ENCODE peak calls at places on chromosome 3, in ten cellular contexts. One of them, this sample, is unnamed.

GRCh38 chr3:111690242-111690641 is 95.1 kb upstream of the ZBED2 start:
- DNase-seq in body of pancreas: no peak
- DNase-seq in heart left ventricle: no peak
- DNase-seq in HCT116: no peak
- DNase-seq in thyroid gland: peak
- DNase-seq in HepG2: no peak
- DNase-seq in transverse colon: no peak
- DNase-seq in tibial nerve: no peak
- DNase-seq in breast epithelium: no peak
- DNase-seq in K562: no peak
- DNase-seq in this sample: no peak

GRCh38 chr3:1469248-1469647 is 376.4 kb downstream of the CNTN6 start:
- DNase-seq in body of pancreas: no peak
- DNase-seq in heart left ventricle: no peak
- DNase-seq in HCT116: no peak
- DNase-seq in thyroid gland: no peak
- DNase-seq in HepG2: no peak
- DNase-seq in transverse colon: no peak
- DNase-seq in tibial nerve: no peak
- DNase-seq in breast epithelium: no peak
- DNase-seq in K562: no peak
- DNase-seq in this sample: no peak

GRCh38 chr3:130576571-130577266 is 59.7 kb downstream of the COL6A6 start:
- DNase-seq in body of pancreas: no peak
- DNase-seq in heart left ventricle: no peak
- DNase-seq in HCT116: no peak
- DNase-seq in thyroid gland: no peak
- DNase-seq in HepG2: no peak
- DNase-seq in transverse colon: no peak
- DNase-seq in tibial nerve: no peak
- DNase-seq in breast epithelium: no peak
- DNase-seq in K562: no peak
- DNase-seq in this sample: no peak

GRCh38 chr3:61578667-61579367 is 17.4 kb downstream of the PTPRG start:
- DNase-seq in body of pancreas: no peak
- DNase-seq in heart left ventricle: no peak
- DNase-seq in HCT116: no peak
- DNase-seq in thyroid gland: no peak
- DNase-seq in HepG2: no peak
- DNase-seq in transverse colon: no peak
- DNase-seq in tibial nerve: no peak
- DNase-seq in breast epithelium: no peak
- DNase-seq in K562: no peak
- DNase-seq in this sample: no peak

GRCh38 chr3:148992027-148992634 is 791 bp downstream of the GYG1 start:
- DNase-seq in body of pancreas: peak
- DNase-seq in heart left ventricle: peak
- DNase-seq in HCT116: no peak
- DNase-seq in thyroid gland: peak
- DNase-seq in HepG2: peak
- DNase-seq in transverse colon: peak
- DNase-seq in tibial nerve: no peak
- DNase-seq in breast epithelium: no peak
- DNase-seq in K562: no peak
- DNase-seq in this sample: peak

GRCh38 chr3:174891524-174892203 is 32.5 kb downstream of the NAALADL2 start:
- DNase-seq in body of pancreas: no peak
- DNase-seq in heart left ventricle: no peak
- DNase-seq in HCT116: no peak
- DNase-seq in thyroid gland: peak
- DNase-seq in HepG2: no peak
- DNase-seq in transverse colon: no peak
- DNase-seq in tibial nerve: no peak
- DNase-seq in breast epithelium: no peak
- DNase-seq in K562: no peak
- DNase-seq in this sample: no peak

GRCh38 chr3:59982510-59982909 is 932.7 kb upstream of the CFAP20DC start:
- DNase-seq in body of pancreas: no peak
- DNase-seq in heart left ventricle: no peak
- DNase-seq in HCT116: no peak
- DNase-seq in thyroid gland: no peak
- DNase-seq in HepG2: no peak
- DNase-seq in transverse colon: no peak
- DNase-seq in tibial nerve: no peak
- DNase-seq in breast epithelium: no peak
- DNase-seq in K562: no peak
- DNase-seq in this sample: no peak

GRCh38 chr3:147408180-147409105 is 722 bp upstream of the ZIC1 start:
- DNase-seq in body of pancreas: no peak
- DNase-seq in heart left ventricle: no peak
- DNase-seq in HCT116: no peak
- DNase-seq in thyroid gland: no peak
- DNase-seq in HepG2: no peak
- DNase-seq in transverse colon: no peak
- DNase-seq in tibial nerve: no peak
- DNase-seq in breast epithelium: no peak
- DNase-seq in K562: no peak
- DNase-seq in this sample: no peak

GRCh38 chr3:140630866-140631265 is 47.0 kb upstream of the TRIM42 start:
- DNase-seq in body of pancreas: no peak
- DNase-seq in heart left ventricle: no peak
- DNase-seq in HCT116: no peak
- DNase-seq in thyroid gland: no peak
- DNase-seq in HepG2: no peak
- DNase-seq in transverse colon: no peak
- DNase-seq in tibial nerve: no peak
- DNase-seq in breast epithelium: no peak
- DNase-seq in K562: no peak
- DNase-seq in this sample: no peak

GRCh38 chr3:172709776-172710708 is 825 bp downstream of the NCEH1 start:
- DNase-seq in body of pancreas: peak
- DNase-seq in heart left ventricle: peak
- DNase-seq in HCT116: no peak
- DNase-seq in thyroid gland: peak
- DNase-seq in HepG2: no peak
- DNase-seq in transverse colon: peak
- DNase-seq in tibial nerve: peak
- DNase-seq in breast epithelium: peak
- DNase-seq in K562: no peak
- DNase-seq in this sample: peak

GRCh38 chr3:127535106-127535785 is 55.3 kb downstream of the TPRA1 start:
- DNase-seq in body of pancreas: no peak
- DNase-seq in heart left ventricle: no peak
- DNase-seq in HCT116: no peak
- DNase-seq in thyroid gland: no peak
- DNase-seq in HepG2: no peak
- DNase-seq in transverse colon: no peak
- DNase-seq in tibial nerve: no peak
- DNase-seq in breast epithelium: no peak
- DNase-seq in K562: no peak
- DNase-seq in this sample: no peak

GRCh38 chr3:95037927-95038326 is 975.1 kb downstream of the NSUN3 start:
- DNase-seq in body of pancreas: no peak
- DNase-seq in heart left ventricle: no peak
- DNase-seq in HCT116: no peak
- DNase-seq in thyroid gland: no peak
- DNase-seq in HepG2: no peak
- DNase-seq in transverse colon: no peak
- DNase-seq in tibial nerve: no peak
- DNase-seq in breast epithelium: no peak
- DNase-seq in K562: no peak
- DNase-seq in this sample: no peak

GRCh38 chr3:14472471-14473351 is 67.4 kb downstream of the GRIP2 start:
- DNase-seq in body of pancreas: no peak
- DNase-seq in heart left ventricle: no peak
- DNase-seq in HCT116: peak
- DNase-seq in thyroid gland: peak
- DNase-seq in HepG2: peak
- DNase-seq in transverse colon: peak
- DNase-seq in tibial nerve: no peak
- DNase-seq in breast epithelium: no peak
- DNase-seq in K562: no peak
- DNase-seq in this sample: no peak

GRCh38 chr3:158453865-158454264 is 117.1 kb upstream of the MLF1 start:
- DNase-seq in body of pancreas: no peak
- DNase-seq in heart left ventricle: no peak
- DNase-seq in HCT116: no peak
- DNase-seq in thyroid gland: no peak
- DNase-seq in HepG2: no peak
- DNase-seq in transverse colon: no peak
- DNase-seq in tibial nerve: no peak
- DNase-seq in breast epithelium: no peak
- DNase-seq in K562: no peak
- DNase-seq in this sample: no peak

GRCh38 chr3:107904536-107905066 is 186.2 kb downstream of the CD47 start:
- DNase-seq in body of pancreas: no peak
- DNase-seq in heart left ventricle: no peak
- DNase-seq in HCT116: no peak
- DNase-seq in thyroid gland: peak
- DNase-seq in HepG2: no peak
- DNase-seq in transverse colon: no peak
- DNase-seq in tibial nerve: no peak
- DNase-seq in breast epithelium: no peak
- DNase-seq in K562: no peak
- DNase-seq in this sample: no peak

GRCh38 chr3:40452876-40453730 is 4.0 kb upstream of the RPL14 start:
- DNase-seq in body of pancreas: peak
- DNase-seq in heart left ventricle: peak
- DNase-seq in HCT116: peak
- DNase-seq in thyroid gland: peak
- DNase-seq in HepG2: peak
- DNase-seq in transverse colon: peak
- DNase-seq in tibial nerve: peak
- DNase-seq in breast epithelium: peak
- DNase-seq in K562: peak
- DNase-seq in this sample: peak
- TF ChIP-seq POLR2A in body of pancreas: peak
- TF ChIP-seq POLR2A in heart left ventricle: peak
- TF ChIP-seq POLR2A in HCT116: peak
- TF ChIP-seq POLR2A in thyroid gland: no peak
- TF ChIP-seq POLR2A in HepG2: peak
- TF ChIP-seq POLR2A in transverse colon: peak
- TF ChIP-seq POLR2A in tibial nerve: peak
- TF ChIP-seq POLR2A in breast epithelium: peak
- TF ChIP-seq POLR2A in K562: peak
- TF ChIP-seq POLR2A in this sample: peak

GRCh38 chr3:129399145-129399894 is 29.1 kb downstream of the EFCAB12 start:
- DNase-seq in body of pancreas: peak
- DNase-seq in heart left ventricle: peak
- DNase-seq in HCT116: peak
- DNase-seq in thyroid gland: peak
- DNase-seq in HepG2: peak
- DNase-seq in transverse colon: peak
- DNase-seq in tibial nerve: peak
- DNase-seq in breast epithelium: peak
- DNase-seq in K562: peak
- DNase-seq in this sample: peak
- TF ChIP-seq POLR2A in body of pancreas: no peak
- TF ChIP-seq POLR2A in heart left ventricle: no peak
- TF ChIP-seq POLR2A in HCT116: no peak
- TF ChIP-seq POLR2A in thyroid gland: no peak
- TF ChIP-seq POLR2A in HepG2: no peak
- TF ChIP-seq POLR2A in transverse colon: no peak
- TF ChIP-seq POLR2A in tibial nerve: no peak
- TF ChIP-seq POLR2A in breast epithelium: no peak
- TF ChIP-seq POLR2A in K562: no peak
- TF ChIP-seq POLR2A in this sample: no peak

DNA sequence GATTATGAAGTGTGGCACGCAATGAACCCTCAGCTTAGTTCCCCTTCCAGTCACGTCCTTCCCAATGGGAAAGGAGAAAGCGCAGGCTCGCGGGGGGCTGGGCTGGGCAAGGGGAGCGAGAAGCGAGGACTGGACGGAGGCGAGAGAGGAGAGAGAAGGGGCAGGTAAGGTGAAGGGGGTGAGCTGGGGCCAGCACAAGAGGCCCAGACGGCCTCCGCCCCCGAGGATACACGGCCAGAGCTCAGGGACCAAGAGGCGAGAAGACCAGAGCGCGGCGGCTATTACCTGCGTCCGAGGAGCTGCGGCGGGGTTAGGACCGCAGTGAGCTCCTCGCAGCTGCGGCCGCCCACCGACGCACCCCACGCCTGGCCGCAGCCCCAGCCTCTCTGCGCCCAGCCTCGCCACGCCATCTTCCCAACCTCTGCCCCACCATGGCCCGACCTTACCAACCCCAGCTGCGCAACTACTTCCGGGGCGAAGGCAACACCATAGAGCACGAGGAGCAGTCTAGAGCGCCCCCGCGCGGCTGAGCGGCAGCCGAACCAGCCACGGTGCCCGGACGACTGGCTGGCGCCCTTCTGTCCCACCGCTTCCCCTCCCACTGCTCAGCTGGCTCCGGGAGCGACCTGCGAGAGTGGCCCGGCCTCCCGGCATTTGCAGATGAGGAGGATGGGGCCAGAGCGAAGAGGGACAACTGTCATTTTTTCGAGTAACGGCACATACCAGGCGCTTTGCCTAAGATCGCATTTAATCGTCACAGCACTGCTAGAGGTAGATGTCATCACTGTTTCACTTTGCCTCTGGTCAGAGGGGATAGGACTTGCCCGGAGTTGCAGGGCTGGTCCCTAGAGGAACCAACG is at the start of gene PARL:
- DNase-seq in body of pancreas: peak
- DNase-seq in heart left ventricle: peak
- DNase-seq in HCT116: peak
- DNase-seq in thyroid gland: peak
- DNase-seq in HepG2: peak
- DNase-seq in transverse colon: peak
- DNase-seq in tibial nerve: peak
- DNase-seq in breast epithelium: peak
- DNase-seq in K562: peak
- DNase-seq in this sample: peak
- TF ChIP-seq POLR2A in body of pancreas: peak
- TF ChIP-seq POLR2A in heart left ventricle: peak
- TF ChIP-seq POLR2A in HCT116: peak
- TF ChIP-seq POLR2A in thyroid gland: no peak
- TF ChIP-seq POLR2A in HepG2: peak
- TF ChIP-seq POLR2A in transverse colon: peak
- TF ChIP-seq POLR2A in tibial nerve: peak
- TF ChIP-seq POLR2A in breast epithelium: no peak
- TF ChIP-seq POLR2A in K562: peak
- TF ChIP-seq POLR2A in this sample: peak

DNA sequence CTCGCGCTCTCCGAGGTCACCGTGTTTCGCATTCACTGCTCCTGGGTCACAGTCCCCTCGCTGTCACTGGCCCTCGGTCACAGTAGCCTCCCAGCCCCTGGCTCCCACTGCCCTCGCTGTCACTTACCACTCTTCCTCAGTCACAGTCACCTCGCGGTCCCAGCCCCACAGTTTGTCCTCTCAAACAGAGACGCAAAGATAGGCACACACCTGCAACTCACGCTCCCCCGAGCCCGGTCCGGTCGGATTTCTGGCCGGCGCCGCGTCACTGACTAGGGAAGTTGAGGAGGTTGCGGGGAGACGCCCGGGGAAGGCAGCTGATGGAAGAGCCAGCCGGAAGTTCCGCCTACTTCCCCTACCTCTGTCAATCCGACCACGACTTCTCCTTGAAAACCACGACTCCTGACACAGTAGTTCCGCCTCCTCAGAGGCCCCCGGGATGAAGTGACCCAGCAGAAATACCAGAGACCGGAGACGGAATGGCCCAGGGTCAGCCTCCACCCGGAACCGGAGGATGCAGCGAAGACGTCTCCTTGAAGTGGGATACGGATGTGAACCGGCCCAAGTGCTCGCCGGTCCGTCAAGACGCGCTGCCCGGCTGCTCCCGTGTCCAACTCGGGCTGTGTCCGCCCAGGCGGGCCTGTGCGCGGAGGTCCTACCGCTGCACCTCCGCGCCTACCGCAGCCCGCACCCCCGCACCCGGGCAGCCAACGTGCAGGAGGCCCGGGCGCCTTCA is at the start of gene PCYT1A:
- DNase-seq in body of pancreas: peak
- DNase-seq in heart left ventricle: peak
- DNase-seq in HCT116: peak
- DNase-seq in thyroid gland: peak
- DNase-seq in HepG2: peak
- DNase-seq in transverse colon: peak
- DNase-seq in tibial nerve: peak
- DNase-seq in breast epithelium: peak
- DNase-seq in K562: peak
- DNase-seq in this sample: peak
- TF ChIP-seq POLR2A in body of pancreas: peak
- TF ChIP-seq POLR2A in heart left ventricle: peak
- TF ChIP-seq POLR2A in HCT116: peak
- TF ChIP-seq POLR2A in thyroid gland: peak
- TF ChIP-seq POLR2A in HepG2: peak
- TF ChIP-seq POLR2A in transverse colon: peak
- TF ChIP-seq POLR2A in tibial nerve: no peak
- TF ChIP-seq POLR2A in breast epithelium: peak
- TF ChIP-seq POLR2A in K562: peak
- TF ChIP-seq POLR2A in this sample: peak